ENCODE peak calls at places on chromosomes 3 and 15, in six cellular contexts. W, Q, S, X, G and U are unnamed samples.

GRCh38 chr15:98799991-98800390 is 151.7 kb downstream of the IGF1R start:
- DNase-seq in W (no peak), Q (no peak), S (no peak), X (no peak), G (no peak), U (no peak)

GRCh38 chr3:184240384-184241140 is 8.2 kb downstream of the ALG3 start:
- DNase-seq in W (no peak), Q (peak), S (no peak), X (no peak), G (peak), U (no peak)

GRCh38 chr15:95932676-95933075 is 397.8 kb upstream of the NR2F2 start:
- DNase-seq in W (peak), Q (peak), S (peak), X (no peak), G (peak), U (no peak)

GRCh38 chr3:46897829-46898320 is 20.4 kb downstream of the PTH1R start:
- DNase-seq in W (no peak), Q (no peak), S (no peak), X (peak), G (no peak), U (no peak)

GRCh38 chr3:155737844-155738460 is 6.9 kb downstream of the PLCH1 start:
- DNase-seq in W (no peak), Q (no peak), S (no peak), X (no peak), G (no peak), U (no peak)

GRCh38 chr3:13150624-13151023 is 77.4 kb upstream of the IQSEC1 start:
- DNase-seq in W (no peak), Q (no peak), S (no peak), X (no peak), G (no peak), U (no peak)

GRCh38 chr3:13654330-13655073 is 105.6 kb downstream of the FBLN2 start:
- DNase-seq in W (no peak), Q (no peak), S (no peak), X (no peak), G (no peak), U (peak)

GRCh38 chr3:29922990-29923746 is 642.3 kb downstream of the RBMS3 start:
- DNase-seq in W (peak), Q (peak), S (peak), X (no peak), G (peak), U (no peak)

GRCh38 chr15:69522361-69522760 is 69.7 kb downstream of the RPLP1 start:
- DNase-seq in W (no peak), Q (no peak), S (no peak), X (no peak), G (no peak), U (no peak)

GRCh38 chr15:47542312-47543094 is 174.8 kb upstream of the SEMA6D start:
- DNase-seq in W (no peak), Q (no peak), S (no peak), X (no peak), G (peak), U (no peak)

GRCh38 chr3:34780973-34781372 is 858.4 kb upstream of the ARPP21 start:
- DNase-seq in W (no peak), Q (no peak), S (no peak), X (no peak), G (no peak), U (no peak)

GRCh38 chr3:32395451-32395970 is 3.9 kb downstream of the CMTM7 start:
- DNase-seq in W (peak), Q (no peak), S (no peak), X (no peak), G (peak), U (no peak)

GRCh38 chr3:32392530-32393302 is 1.1 kb downstream of the CMTM7 start:
- DNase-seq in W (peak), Q (peak), S (no peak), X (peak), G (peak), U (no peak)

GRCh38 chr3:32387512-32387911 is 4.1 kb upstream of the CMTM7 start:
- DNase-seq in W (no peak), Q (no peak), S (no peak), X (no peak), G (no peak), U (no peak)

GRCh38 chr3:32391643-32392529 is at the start of gene CMTM7:
- DNase-seq in W (peak), Q (peak), S (no peak), X (peak), G (peak), U (peak)
- TF ChIP-seq CTCF in W (no peak), Q (no peak), S (no peak), X (no peak), G (no peak), U (no peak)

DNA sequence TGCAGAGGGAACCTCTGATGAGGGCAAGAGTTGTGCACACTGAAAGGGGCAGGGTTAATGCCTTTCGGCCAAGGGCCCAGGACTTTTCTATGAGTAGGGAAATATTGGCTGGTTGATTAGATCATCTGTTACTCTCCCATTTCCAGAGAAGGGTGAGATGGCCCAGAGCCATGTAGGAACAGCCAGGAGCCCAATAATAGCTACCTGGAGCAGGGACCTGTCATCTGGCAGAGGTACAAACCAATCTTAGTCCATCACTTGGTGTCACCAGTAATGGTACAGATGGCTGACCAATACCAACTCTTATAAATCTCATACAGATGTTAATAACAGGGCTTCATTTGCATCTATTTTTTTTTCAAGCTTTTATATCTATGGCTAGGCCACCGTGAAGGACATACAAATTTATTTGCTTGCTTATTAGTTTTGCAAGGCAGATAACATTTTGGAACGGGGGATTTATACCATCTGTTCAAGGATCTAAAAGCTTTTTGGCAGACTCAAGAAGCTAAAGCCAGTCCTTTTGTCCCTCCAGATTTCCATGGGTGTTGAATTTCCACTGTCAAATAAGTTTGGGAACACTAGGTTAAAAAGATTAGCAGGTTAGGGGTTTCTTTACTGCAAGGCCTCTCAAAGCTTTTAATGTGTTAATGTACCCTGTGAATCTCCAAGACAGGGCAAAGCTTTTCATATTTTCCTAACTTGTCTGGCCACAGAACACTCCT is 79.3 kb downstream of the TNIK start:
- DNase-seq in W (no peak), Q (no peak), S (no peak), X (no peak), G (no peak), U (no peak)
- TF ChIP-seq CTCF in W (no peak), Q (no peak), S (no peak), X (no peak), G (no peak), U (no peak)

GRCh38 chr15:73679964-73680363 is 4.2 kb upstream of the CD276 start:
- DNase-seq in W (no peak), Q (no peak), S (no peak), X (no peak), G (no peak), U (no peak)
- TF ChIP-seq CTCF in W (no peak), Q (no peak), S (no peak), X (no peak), G (no peak), U (no peak)

GRCh38 chr15:85412956-85413854 is 32.8 kb downstream of the AKAP13 start:
- DNase-seq in W (peak), Q (peak), S (peak), X (peak), G (peak), U (no peak)
- TF ChIP-seq CTCF in W (no peak), Q (no peak), S (no peak), X (no peak), G (peak), U (no peak)

DNA sequence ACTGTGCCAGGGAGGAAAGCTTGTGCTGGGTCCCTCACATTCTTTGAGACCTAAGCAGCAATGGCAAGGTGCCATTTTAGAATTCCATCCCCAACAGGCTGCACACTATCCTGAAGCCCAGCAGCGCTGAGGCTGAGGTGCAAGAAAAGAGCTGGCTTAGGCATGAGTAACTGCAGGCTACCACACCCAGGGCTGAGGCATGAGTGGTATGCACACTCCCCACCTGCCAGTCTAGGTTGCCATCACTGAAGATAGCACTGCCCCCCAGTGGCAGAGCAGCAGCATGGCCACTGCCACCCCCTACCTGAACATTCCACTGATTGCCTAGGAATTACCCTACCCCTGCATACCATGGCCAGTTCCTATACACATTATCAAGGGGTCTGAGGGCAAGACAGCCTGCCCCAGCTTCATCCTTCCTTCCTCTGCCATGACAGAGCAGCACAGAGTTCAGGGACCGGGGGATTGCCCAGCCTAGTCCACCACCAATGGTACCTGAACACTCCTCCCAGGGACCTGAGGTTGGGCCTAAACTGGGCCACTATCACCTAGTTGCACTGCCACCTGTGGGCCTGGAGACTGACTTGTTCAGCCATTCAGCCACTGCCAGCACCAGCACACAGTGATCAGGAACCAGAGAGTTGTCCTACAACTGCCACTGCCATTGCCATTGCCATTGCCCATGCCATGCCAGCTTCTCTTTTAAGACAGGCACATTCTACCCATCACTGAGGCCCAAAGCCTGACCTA is 129.8 kb downstream of the SATB1 start:
- DNase-seq in W (peak), Q (peak), S (peak), X (no peak), G (peak), U (no peak)
- TF ChIP-seq CTCF in W (peak), Q (peak), S (peak), X (no peak), G (peak), U (peak)

DNA sequence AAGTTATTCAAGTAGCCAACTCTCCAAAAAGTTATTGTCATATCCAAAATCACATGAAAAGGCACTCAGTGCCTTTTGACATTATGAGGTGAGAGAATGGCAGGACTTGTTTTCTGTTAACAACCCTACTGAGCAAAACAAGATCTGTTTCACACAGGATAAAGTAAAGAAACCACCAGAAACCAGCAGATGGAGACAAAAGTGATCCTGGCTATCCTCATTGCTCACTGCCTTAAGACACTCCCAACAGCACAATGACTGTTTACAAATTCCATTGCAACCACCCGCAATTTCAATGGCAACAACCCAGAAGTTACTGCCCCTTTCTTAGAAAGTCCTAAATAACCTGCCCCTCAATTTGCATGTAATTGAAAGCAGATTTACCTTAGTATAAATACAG is 352.6 kb upstream of the NDN start:
- DNase-seq in W (no peak), Q (no peak), S (no peak), X (no peak), G (no peak), U (no peak)
- TF ChIP-seq CTCF in W (no peak), Q (no peak), S (no peak), X (no peak), G (no peak), U (peak)

GRCh38 chr15:82621970-82622369 is 25.2 kb downstream of the CPEB1 start:
- DNase-seq in W (no peak), Q (no peak), S (no peak), X (no peak), G (no peak), U (no peak)
- TF ChIP-seq CTCF in W (no peak), Q (no peak), S (no peak), X (no peak), G (peak), U (no peak)

GRCh38 chr3:51719413-51720025 is 12.7 kb downstream of the GRM2 start:
- DNase-seq in W (no peak), Q (no peak), S (no peak), X (no peak), G (no peak), U (no peak)
- TF ChIP-seq CTCF in W (no peak), Q (no peak), S (no peak), X (no peak), G (no peak), U (peak)